ENCODE peak calls at places on chromosomes 13 and 19, in nine cellular contexts. X is left ventricle myocardium inferior, G is upper lobe of left lung, O is heart right ventricle, Q is GM23248, F is upper lobe of right lung, N is fibroblast of lung, T is pancreas, E is heart left ventricle. D is an unnamed sample.

GRCh38 chr13:30256713-30257432 is 50.5 kb downstream of the KATNAL1 start:
- DNase-seq in X (no peak), G (no peak), O (no peak), Q (peak), F (no peak), N (no peak), T (no peak), E (no peak), D (no peak)

GRCh38 chr19:10419646-10420443 is 493 bp upstream of the PDE4A start:
- DNase-seq in X (no peak), G (peak), O (no peak), Q (peak), F (no peak), N (peak), T (no peak), E (no peak), D (no peak)

GRCh38 chr19:40806385-40807146 is 7.6 kb downstream of the EGLN2 start:
- DNase-seq in X (peak), G (peak), O (peak), Q (peak), F (peak), N (peak), T (peak), E (peak), D (peak)

GRCh38 chr19:50412419-50412818 is 6.3 kb upstream of the SPIB start:
- DNase-seq in X (no peak), G (no peak), O (no peak), Q (no peak), F (no peak), N (no peak), T (no peak), E (no peak), D (no peak)

GRCh38 chr19:50906217-50906616 is 5.0 kb downstream of the KLK4 start:
- DNase-seq in X (no peak), G (no peak), O (no peak), Q (peak), F (no peak), N (no peak), T (peak), E (no peak), D (no peak)

GRCh38 chr13:99829593-99830239 is 141.9 kb downstream of the ZIC5 start:
- DNase-seq in X (no peak), G (no peak), O (no peak), Q (no peak), F (no peak), N (no peak), T (no peak), E (no peak), D (no peak)

GRCh38 chr13:75986818-75987217 is 350.7 kb downstream of the LMO7 start:
- DNase-seq in X (no peak), G (no peak), O (no peak), Q (no peak), F (no peak), N (no peak), T (no peak), E (no peak), D (no peak)

GRCh38 chr13:40986328-40986856 is 32.7 kb downstream of the ELF1 start:
- DNase-seq in X (no peak), G (no peak), O (no peak), Q (peak), F (no peak), N (peak), T (no peak), E (no peak), D (no peak)

GRCh38 chr19:16268676-16269319 is 55.8 kb upstream of the KLF2 start:
- DNase-seq in X (no peak), G (peak), O (no peak), Q (no peak), F (no peak), N (no peak), T (no peak), E (no peak), D (no peak)

GRCh38 chr13:114067381-114067885 is 65.0 kb downstream of the RASA3 start:
- DNase-seq in X (no peak), G (no peak), O (no peak), Q (peak), F (no peak), N (peak), T (no peak), E (no peak), D (no peak)
- H3K27ac ChIP-seq in X (peak), G (peak), O (peak), Q (peak), F (peak), N (peak), T (peak), E (peak), D (peak)

DNA sequence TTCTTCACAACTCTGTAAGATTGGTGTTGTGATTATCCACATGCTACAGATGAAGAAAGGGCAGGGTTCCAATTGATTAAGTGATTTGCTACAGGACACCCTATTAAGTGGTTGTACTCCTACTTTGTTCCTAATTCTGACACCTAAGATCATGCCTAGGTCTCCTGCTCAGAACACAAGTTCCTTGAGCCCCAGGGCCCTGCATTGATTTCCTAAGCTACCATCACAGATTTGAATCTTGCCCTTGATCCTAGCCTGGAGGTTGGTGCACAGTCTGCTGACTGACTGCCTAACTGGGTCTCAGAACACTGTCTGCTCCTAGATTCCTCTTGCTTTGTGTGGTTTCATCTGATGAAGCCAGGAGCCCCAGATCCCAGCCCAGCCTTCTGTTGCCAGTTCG is 19.6 kb upstream of the WDFY2 start:
- DNase-seq in X (no peak), G (no peak), O (no peak), Q (no peak), F (no peak), N (no peak), T (no peak), E (no peak), D (no peak)
- H3K27ac ChIP-seq in X (no peak), G (no peak), O (no peak), Q (no peak), F (no peak), N (no peak), T (no peak), E (no peak), D (no peak)

GRCh38 chr19:39350156-39350555 is 7.9 kb downstream of the SAMD4B start:
- DNase-seq in X (no peak), G (no peak), O (no peak), Q (peak), F (no peak), N (no peak), T (no peak), E (no peak), D (no peak)

GRCh38 chr19:39355253-39355652 is 13.0 kb downstream of the SAMD4B start:
- DNase-seq in X (no peak), G (no peak), O (no peak), Q (no peak), F (no peak), N (no peak), T (no peak), E (no peak), D (no peak)

GRCh38 chr19:39356073-39356472 is 13.9 kb downstream of the SAMD4B start:
- DNase-seq in X (no peak), G (no peak), O (no peak), Q (no peak), F (no peak), N (no peak), T (no peak), E (no peak), D (no peak)

GRCh38 chr19:39351537-39352037 is 9.4 kb downstream of the SAMD4B start:
- DNase-seq in X (no peak), G (no peak), O (no peak), Q (peak), F (no peak), N (no peak), T (no peak), E (no peak), D (no peak)

DNA sequence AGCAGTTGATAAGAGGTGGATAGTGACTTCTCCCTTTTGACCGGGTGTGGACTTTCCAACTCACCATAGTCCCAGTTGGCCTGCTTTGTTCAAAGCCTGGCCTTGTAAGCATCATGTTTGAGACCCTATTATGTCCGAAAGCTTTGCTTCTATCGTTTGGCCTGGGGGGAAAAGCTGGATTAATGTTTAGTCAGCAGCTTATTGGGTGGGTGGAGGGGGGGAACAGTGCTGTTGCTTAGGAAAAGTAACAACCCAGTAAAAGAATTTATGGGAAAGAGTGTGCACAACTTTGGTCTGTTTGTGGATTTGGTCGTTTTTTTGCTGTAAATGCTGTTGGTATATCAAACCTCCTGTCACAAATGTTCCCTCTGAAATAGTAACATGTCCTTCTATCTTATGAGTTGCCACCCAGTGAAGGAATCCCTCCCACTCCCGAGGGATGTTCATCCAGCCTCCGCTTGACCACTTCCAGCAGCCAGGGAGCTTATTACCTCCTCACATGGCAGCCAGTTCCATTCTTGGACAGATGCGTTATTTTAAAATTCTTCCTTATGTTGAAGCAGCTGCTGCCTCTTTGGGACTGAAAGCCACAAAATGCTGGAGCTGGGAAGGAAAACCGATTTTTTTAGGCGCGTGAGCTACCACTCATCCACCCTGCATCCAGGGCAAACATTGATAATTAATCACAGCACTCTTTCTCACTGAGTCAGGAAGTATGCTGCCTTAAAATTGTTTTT is 10.5 kb downstream of the SAMD4B start:
- DNase-seq in X (no peak), G (no peak), O (no peak), Q (peak), F (no peak), N (no peak), T (no peak), E (no peak), D (no peak)
- H3K27ac ChIP-seq in X (peak), G (no peak), O (no peak), Q (peak), F (no peak), N (peak), T (no peak), E (no peak), D (peak)

GRCh38 chr13:112252744-112253590 is 123.2 kb upstream of the SPACA7 start:
- DNase-seq in X (no peak), G (peak), O (no peak), Q (no peak), F (no peak), N (no peak), T (no peak), E (no peak), D (no peak)

GRCh38 chr13:112248909-112249592 is 127.1 kb upstream of the SPACA7 start:
- DNase-seq in X (no peak), G (peak), O (no peak), Q (no peak), F (peak), N (no peak), T (no peak), E (no peak), D (peak)

GRCh38 chr13:112249644-112250610 is 126.2 kb upstream of the SPACA7 start:
- DNase-seq in X (no peak), G (peak), O (no peak), Q (no peak), F (peak), N (no peak), T (no peak), E (no peak), D (peak)

GRCh38 chr13:112251930-112252585 is 124.1 kb upstream of the SPACA7 start:
- DNase-seq in X (no peak), G (peak), O (no peak), Q (no peak), F (no peak), N (no peak), T (no peak), E (no peak), D (no peak)

DNA sequence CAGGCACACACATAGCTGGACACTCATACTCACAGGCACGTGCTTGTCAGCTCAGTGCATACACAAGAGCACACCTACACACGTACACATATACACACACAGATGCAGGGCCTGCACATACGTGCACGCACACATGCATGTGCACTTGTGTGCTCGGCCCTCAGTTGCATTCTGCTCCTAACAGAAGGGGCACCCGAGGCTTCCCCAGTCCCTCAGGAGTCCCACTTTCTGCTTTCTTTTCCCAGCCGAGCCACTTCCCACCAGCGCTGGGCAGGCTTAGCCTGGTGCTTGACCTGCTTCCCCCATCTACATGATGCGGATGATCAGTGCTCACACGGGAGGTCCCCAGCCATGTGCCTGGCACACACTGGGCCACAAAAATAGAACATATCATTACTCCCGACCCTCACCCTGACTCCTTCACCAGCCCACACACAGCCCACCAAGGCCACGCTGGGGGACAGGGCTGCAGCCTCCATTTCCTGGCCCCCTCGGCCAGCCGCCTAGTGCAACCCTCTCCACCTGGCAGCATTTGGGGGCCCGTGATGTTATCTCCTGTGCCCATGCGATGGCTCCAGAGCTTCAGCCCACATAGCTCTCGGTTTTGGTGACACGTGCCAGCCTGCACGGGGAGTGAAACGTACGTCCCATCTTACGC is 125.2 kb upstream of the SPACA7 start:
- DNase-seq in X (no peak), G (no peak), O (no peak), Q (no peak), F (peak), N (no peak), T (no peak), E (no peak), D (peak)
- H3K27ac ChIP-seq in X (no peak), G (no peak), O (no peak), Q (no peak), F (no peak), N (no peak), T (no peak), E (no peak), D (no peak)

GRCh38 chr13:106417467-106418110 is 117.9 kb downstream of the EFNB2 start:
- DNase-seq in X (no peak), G (no peak), O (no peak), Q (peak), F (no peak), N (no peak), T (no peak), E (no peak), D (no peak)

GRCh38 chr13:106418556-106418955 is 116.9 kb downstream of the EFNB2 start:
- DNase-seq in X (no peak), G (no peak), O (no peak), Q (peak), F (no peak), N (peak), T (no peak), E (no peak), D (no peak)

GRCh38 chr13:106424805-106425204 is 110.7 kb downstream of the EFNB2 start:
- DNase-seq in X (no peak), G (no peak), O (no peak), Q (no peak), F (no peak), N (no peak), T (no peak), E (no peak), D (no peak)

GRCh38 chr13:106426909-106427308 is 108.6 kb downstream of the EFNB2 start:
- DNase-seq in X (no peak), G (no peak), O (no peak), Q (no peak), F (no peak), N (no peak), T (no peak), E (no peak), D (no peak)

GRCh38 chr13:106423530-106423929 is 111.9 kb downstream of the EFNB2 start:
- DNase-seq in X (no peak), G (no peak), O (no peak), Q (no peak), F (no peak), N (no peak), T (no peak), E (no peak), D (no peak)
- H3K27ac ChIP-seq in X (no peak), G (no peak), O (no peak), Q (no peak), F (no peak), N (no peak), T (no peak), E (no peak), D (no peak)

DNA sequence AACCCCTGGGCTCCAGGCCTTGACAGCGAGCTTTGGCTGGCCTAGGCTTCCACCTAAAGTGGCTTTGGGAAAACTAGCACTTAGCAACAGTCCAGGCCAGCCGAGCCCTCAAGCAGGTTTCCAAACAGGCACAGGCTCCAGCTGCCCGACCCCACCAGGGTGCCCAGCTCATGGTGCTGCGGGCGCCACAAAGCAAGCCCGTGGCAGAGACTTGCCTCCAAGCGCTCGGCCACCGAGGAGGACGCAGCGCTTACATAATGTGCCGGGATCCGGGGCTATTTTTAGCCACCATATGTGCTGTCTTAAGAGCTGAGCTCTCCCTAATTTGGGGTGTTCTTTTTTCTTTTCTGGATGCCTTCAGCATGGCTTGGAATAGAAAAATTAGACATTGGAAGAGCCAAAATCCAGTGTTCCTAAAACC is 56.1 kb upstream of the F7 start:
- DNase-seq in X (peak), G (peak), O (peak), Q (peak), F (no peak), N (no peak), T (no peak), E (peak), D (no peak)
- H3K27ac ChIP-seq in X (peak), G (no peak), O (no peak), Q (no peak), F (no peak), N (no peak), T (no peak), E (no peak), D (no peak)

GRCh38 chr13:66483712-66484111 is 746.4 kb downstream of the PCDH9 start:
- DNase-seq in X (no peak), G (peak), O (no peak), Q (no peak), F (no peak), N (no peak), T (no peak), E (no peak), D (no peak)

GRCh38 chr13:66492479-66492878 is 737.7 kb downstream of the PCDH9 start:
- DNase-seq in X (no peak), G (no peak), O (no peak), Q (no peak), F (no peak), N (peak), T (no peak), E (no peak), D (no peak)

GRCh38 chr13:66491241-66491640 is 738.9 kb downstream of the PCDH9 start:
- DNase-seq in X (no peak), G (no peak), O (no peak), Q (no peak), F (no peak), N (no peak), T (no peak), E (no peak), D (no peak)

GRCh38 chr13:66489586-66489985 is 740.5 kb downstream of the PCDH9 start:
- DNase-seq in X (no peak), G (no peak), O (no peak), Q (no peak), F (no peak), N (no peak), T (no peak), E (no peak), D (no peak)

DNA sequence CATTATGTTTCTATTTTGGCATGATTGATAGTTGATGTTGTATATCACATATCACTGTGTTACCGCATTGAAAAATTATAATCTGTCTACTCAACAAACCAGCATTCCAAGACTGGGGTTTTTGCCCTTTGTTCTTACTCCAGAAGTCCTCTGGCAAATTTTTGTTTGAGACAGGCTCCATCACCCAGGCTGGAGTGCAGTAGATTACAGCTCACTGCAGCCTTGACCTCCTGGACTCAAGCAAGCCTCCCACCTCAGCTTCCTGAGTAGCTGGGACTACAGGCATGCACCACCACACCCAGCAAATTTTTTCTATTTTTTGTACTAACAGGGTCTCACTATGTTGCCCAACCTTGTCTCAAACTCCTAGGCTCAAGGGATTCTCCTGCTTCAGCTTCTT is 741.0 kb downstream of the PCDH9 start:
- DNase-seq in X (no peak), G (no peak), O (no peak), Q (no peak), F (no peak), N (no peak), T (no peak), E (no peak), D (no peak)
- H3K27ac ChIP-seq in X (no peak), G (no peak), O (no peak), Q (no peak), F (no peak), N (no peak), T (no peak), E (no peak), D (no peak)